ENCODE peak calls at places on chromosomes 13 and 19, in six cellular contexts. C, B, O, Q, I and N are unnamed samples.

GRCh38 chr13:26616126-26616525 is 58.6 kb downstream of the WASF3 start:
- DNase-seq in C (peak; percentile 13), B (no peak), O (no peak), Q (no peak), I (no peak), N (no peak)

GRCh38 chr19:50906217-50906616 is 5.0 kb downstream of the KLK4 start:
- DNase-seq in C (peak; percentile 21), B (peak; percentile 68), O (no peak), Q (no peak), I (no peak), N (no peak)

GRCh38 chr19:23318143-23318542 is 67.9 kb upstream of the ZNF724 start:
- DNase-seq in C (no peak), B (no peak), O (no peak), Q (no peak), I (no peak), N (no peak)

GRCh38 chr19:37981785-37982475 is 74.9 kb downstream of the SIPA1L3 start:
- DNase-seq in C (no peak), B (no peak), O (no peak), Q (no peak), I (no peak), N (no peak)

GRCh38 chr13:104382941-104383340 is 1316.7 kb upstream of the SLC10A2 start:
- DNase-seq in C (peak; percentile 31), B (no peak), O (no peak), Q (no peak), I (no peak), N (peak; percentile 27)

GRCh38 chr13:43127103-43127817 is 103.9 kb downstream of the DNAJC15 start:
- DNase-seq in C (no peak), B (peak; percentile 43), O (no peak), Q (no peak), I (no peak), N (no peak)

GRCh38 chr13:73119612-73120011 is 60.8 kb downstream of the KLF5 start:
- DNase-seq in C (no peak), B (no peak), O (no peak), Q (no peak), I (no peak), N (no peak)

GRCh38 chr13:94947965-94948371 is 235.6 kb upstream of the SOX21 start:
- DNase-seq in C (no peak), B (no peak), O (no peak), Q (no peak), I (no peak), N (no peak)

GRCh38 chr19:4715529-4716221 is 8.0 kb downstream of the DPP9 start:
- DNase-seq in C (no peak), B (no peak), O (no peak), Q (peak; percentile 67), I (no peak), N (no peak)

GRCh38 chr19:31274266-31274963 is 74.8 kb downstream of the TSHZ3 start:
- DNase-seq in C (no peak), B (no peak), O (no peak), Q (no peak), I (no peak), N (no peak)

GRCh38 chr19:49565261-49565660 is 15.1 kb downstream of the NOSIP start:
- DNase-seq in C (peak; percentile 43), B (no peak), O (no peak), Q (no peak), I (no peak), N (no peak)

GRCh38 chr19:3664879-3665642 is 35.2 kb downstream of the PIP5K1C start:
- DNase-seq in C (no peak), B (no peak), O (no peak), Q (no peak), I (no peak), N (no peak)

GRCh38 chr19:51644636-51645271 is 1.9 kb downstream of the SIGLEC14 start:
- DNase-seq in C (no peak), B (no peak), O (no peak), Q (no peak), I (no peak), N (no peak)

GRCh38 chr19:45637890-45638667 is 1.1 kb downstream of the EML2 start:
- DNase-seq in C (peak; percentile 72), B (no peak), O (peak; percentile 37), Q (no peak), I (no peak), N (no peak)

GRCh38 chr13:95258619-95259194 is 42.5 kb downstream of the ABCC4 start:
- DNase-seq in C (no peak), B (no peak), O (no peak), Q (no peak), I (no peak), N (no peak)

GRCh38 chr19:55545913-55546495 is 661 bp upstream of the SBK3 start:
- DNase-seq in C (no peak), B (no peak), O (no peak), Q (no peak), I (no peak), N (no peak)

GRCh38 chr13:47788844-47789243 is 212.2 kb downstream of the SUCLA2 start:
- DNase-seq in C (no peak), B (no peak), O (no peak), Q (no peak), I (no peak), N (no peak)

GRCh38 chr19:11375143-11375948 is 880 bp downstream of the SWSAP1 start:
- DNase-seq in C (no peak), B (peak; percentile 69), O (no peak), Q (no peak), I (no peak), N (no peak)

GRCh38 chr19:1455336-1456120 is 5.6 kb downstream of the APC2 start:
- DNase-seq in C (peak; percentile 61), B (peak; percentile 88), O (peak; percentile 33), Q (no peak), I (peak; percentile 97), N (no peak)

GRCh38 chr19:18895828-18896341 is at the start of gene CERS1:
- DNase-seq in C (no peak), B (peak; percentile 53), O (no peak), Q (no peak), I (no peak), N (no peak)

GRCh38 chr19:12783226-12783848 is 7.9 kb upstream of the JUNB start:
- DNase-seq in C (no peak), B (no peak), O (no peak), Q (no peak), I (no peak), N (no peak)

DNA sequence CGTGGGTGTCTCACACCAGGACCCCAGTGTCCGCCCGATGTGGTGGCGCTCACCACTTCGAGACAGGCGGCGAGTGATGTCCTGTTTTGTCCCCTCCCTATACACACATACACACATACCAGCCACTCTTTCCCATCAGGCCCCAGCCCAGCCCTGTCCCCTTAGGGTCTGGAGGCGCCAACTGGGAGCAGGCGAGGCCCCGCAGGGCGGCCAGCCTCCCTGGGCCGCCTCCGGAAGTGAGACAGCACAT is 38.1 kb upstream of the NANOS3 start:
- DNase-seq in C (no peak), B (peak; percentile 95), O (no peak), Q (no peak), I (no peak), N (no peak)
- H3K4me3 ChIP-seq in C (peak overlapping the region; percentile 88), B (peak overlapping the region; percentile 85), O (peak overlapping the region; percentile 80), Q (peak overlapping the region; percentile 89), I (peak overlapping the region; percentile 84), N (peak overlapping the region; percentile 80)

GRCh38 chr13:66618702-66619101 is 611.4 kb downstream of the PCDH9 start:
- DNase-seq in C (peak; percentile 73), B (no peak), O (no peak), Q (no peak), I (peak; percentile 26), N (peak; percentile 33)

GRCh38 chr13:66627512-66627911 is 602.6 kb downstream of the PCDH9 start:
- DNase-seq in C (no peak), B (no peak), O (no peak), Q (no peak), I (no peak), N (no peak)

GRCh38 chr13:66623129-66623528 is 607.0 kb downstream of the PCDH9 start:
- DNase-seq in C (no peak), B (no peak), O (no peak), Q (no peak), I (no peak), N (no peak)

DNA sequence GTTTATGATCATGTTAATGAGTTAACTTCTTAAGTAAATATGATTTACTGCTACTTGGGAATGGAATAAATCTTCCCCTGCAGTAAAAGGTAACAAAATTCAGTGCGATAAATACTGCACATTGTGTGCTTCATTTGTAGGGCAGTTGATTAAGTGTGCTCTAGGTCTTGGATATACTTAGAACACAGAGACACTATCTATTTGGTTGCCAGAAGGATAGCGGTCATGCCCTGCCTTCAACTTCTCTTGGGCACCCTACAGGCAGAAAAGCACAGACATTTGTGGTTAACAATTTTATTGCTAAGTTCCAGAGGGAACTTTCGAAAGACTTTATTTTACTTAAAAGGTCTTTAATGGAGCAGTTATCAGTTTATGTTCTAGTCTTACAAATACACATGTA is 605.8 kb downstream of the PCDH9 start:
- DNase-seq in C (no peak), B (no peak), O (no peak), Q (no peak), I (no peak), N (peak; percentile 4)
- H3K4me3 ChIP-seq in C (no peak overlapping the region), B (no peak overlapping the region), O (no peak overlapping the region), Q (no peak overlapping the region), I (no peak overlapping the region), N (no peak overlapping the region)

GRCh38 chr19:42400404-42400803 is 10.3 kb upstream of the CNFN start:
- DNase-seq in C (no peak), B (no peak), O (no peak), Q (no peak), I (no peak), N (no peak)

GRCh38 chr19:42406111-42406510 is 16.0 kb upstream of the CNFN start:
- DNase-seq in C (no peak), B (no peak), O (no peak), Q (no peak), I (no peak), N (no peak)

GRCh38 chr19:42401365-42402303 is 11.5 kb upstream of the CNFN start:
- DNase-seq in C (peak; percentile 84), B (peak; percentile 88), O (peak; percentile 65), Q (peak; percentile 87), I (no peak), N (peak; percentile 35)

GRCh38 chr19:42403586-42403985 is 13.5 kb upstream of the CNFN start:
- DNase-seq in C (no peak), B (no peak), O (no peak), Q (no peak), I (no peak), N (no peak)

DNA sequence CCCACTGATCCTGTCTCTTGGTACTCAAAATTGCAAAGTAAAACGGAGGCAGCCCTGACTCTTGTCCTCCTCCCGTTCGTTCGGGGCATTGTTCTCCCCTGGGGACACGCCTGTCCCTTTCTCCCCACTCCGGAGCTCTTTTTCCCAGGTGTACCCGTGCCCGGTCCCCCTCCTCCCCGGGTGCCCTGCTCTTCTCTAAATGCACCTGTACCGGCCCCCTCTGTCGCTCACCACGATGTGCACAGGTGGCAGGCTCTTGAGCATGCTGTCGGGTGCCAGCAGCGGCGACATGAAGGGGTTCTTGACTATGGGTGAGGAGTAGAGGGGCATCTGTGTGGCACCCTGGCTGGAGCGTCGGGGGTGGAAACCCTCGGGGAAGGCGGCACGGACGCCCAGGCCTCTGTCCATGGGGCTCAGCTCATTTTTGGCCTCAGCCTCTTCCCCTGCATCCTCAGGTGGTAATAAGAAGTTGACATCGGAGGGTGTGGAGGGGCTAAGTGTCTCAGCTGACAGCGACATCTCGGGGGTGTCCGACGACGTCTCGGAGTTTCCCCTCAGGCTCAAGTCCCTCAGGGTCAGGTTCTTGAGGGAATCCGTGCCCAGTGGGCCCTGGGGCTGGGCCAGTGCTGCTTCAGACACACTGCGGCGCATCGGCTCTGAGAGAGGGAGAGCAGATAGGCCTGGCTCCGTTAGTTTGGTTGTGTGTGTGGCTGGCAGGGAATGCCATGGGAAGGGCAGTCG is 12.4 kb upstream of the CNFN start:
- DNase-seq in C (no peak), B (no peak), O (no peak), Q (no peak), I (no peak), N (no peak)
- H3K4me3 ChIP-seq in C (no peak overlapping the region), B (peak overlapping the region; percentile 58), O (no peak overlapping the region), Q (peak overlapping the region; percentile 55), I (peak overlapping the region; percentile 50), N (peak overlapping the region; percentile 54)

GRCh38 chr13:35475131-35475959 is 1.1 kb downstream of the MAB21L1 start:
- DNase-seq in C (peak; percentile 14), B (peak; percentile 59), O (peak; percentile 7), Q (no peak), I (no peak), N (no peak)
- H3K4me3 ChIP-seq in C (peak overlapping the region; percentile 50), B (peak overlapping the region; percentile 97), O (peak overlapping the region; percentile 59), Q (peak overlapping the region; percentile 66), I (no peak overlapping the region), N (peak overlapping the region; percentile 76)